ENCODE peak calls at places on chromosomes 7 and 10, in eight cellular contexts. E is fibroblast of villous mesenchyme, L is gastrocnemius medialis, X is fibroblast of mammary gland, G is GM12865, H is tibial nerve, T is upper lobe of right lung, I is neural progenitor cell. N is an unnamed sample.

GRCh38 chr10:8242295-8242872 is 187.9 kb downstream of the GATA3 start:
- DNase-seq in E (no peak), L (no peak), X (no peak), G (no peak), H (no peak), T (no peak), I (no peak), N (no peak)

GRCh38 chr7:125561006-125561405 is 631.4 kb upstream of the POT1 start:
- DNase-seq in E (no peak), L (no peak), X (no peak), G (peak; percentile 9), H (no peak), T (no peak), I (no peak), N (no peak)

GRCh38 chr10:1121311-1121970 is 65.3 kb downstream of the WDR37 start:
- DNase-seq in E (no peak), L (no peak), X (no peak), G (no peak), H (no peak), T (no peak), I (no peak), N (peak; percentile 38)

GRCh38 chr7:137903382-137904169 is 56.8 kb upstream of the DGKI start:
- DNase-seq in E (peak; percentile 83), L (peak; percentile 56), X (peak; percentile 84), G (peak; percentile 89), H (peak; percentile 55), T (no peak), I (peak; percentile 83), N (no peak)

GRCh38 chr10:57579926-57580325 is 687.8 kb downstream of the IPMK start:
- DNase-seq in E (peak; percentile 23), L (no peak), X (peak; percentile 19), G (peak; percentile 27), H (no peak), T (no peak), I (peak; percentile 75), N (no peak)

GRCh38 chr7:151168022-151168786 is 710 bp upstream of the GBX1 start:
- DNase-seq in E (peak; percentile 11), L (no peak), X (no peak), G (peak; percentile 30), H (no peak), T (peak; percentile 70), I (peak; percentile 78), N (no peak)

GRCh38 chr7:92761391-92762098 is 74.8 kb downstream of the CDK6 start:
- DNase-seq in E (no peak), L (no peak), X (no peak), G (no peak), H (no peak), T (no peak), I (no peak), N (no peak)

GRCh38 chr7:40151504-40151903 is 16.7 kb downstream of the SUGCT start:
- DNase-seq in E (no peak), L (no peak), X (no peak), G (no peak), H (no peak), T (no peak), I (no peak), N (no peak)

GRCh38 chr10:50385610-50386009 is 134.3 kb upstream of the ASAH2 start:
- DNase-seq in E (peak; percentile 76), L (peak; percentile 59), X (peak; percentile 49), G (no peak), H (peak; percentile 65), T (no peak), I (no peak), N (no peak)

GRCh38 chr10:2121315-2121714 is 384.0 kb upstream of the ADARB2 start:
- DNase-seq in E (no peak), L (no peak), X (no peak), G (no peak), H (no peak), T (no peak), I (no peak), N (no peak)

GRCh38 chr7:123772652-123773051 is 23.8 kb upstream of the WASL start:
- DNase-seq in E (no peak), L (no peak), X (no peak), G (no peak), H (no peak), T (no peak), I (no peak), N (no peak)

GRCh38 chr7:13560441-13560840 is 429.0 kb downstream of the ETV1 start:
- DNase-seq in E (peak; percentile 8), L (no peak), X (peak; percentile 85), G (no peak), H (no peak), T (no peak), I (no peak), N (no peak)

GRCh38 chr7:78081888-78082287 is 283.3 kb downstream of the PHTF2 start:
- DNase-seq in E (no peak), L (no peak), X (no peak), G (peak; percentile 2), H (no peak), T (no peak), I (peak; percentile 26), N (no peak)

GRCh38 chr7:140564643-140565042 is 76.0 kb downstream of the DENND2A start:
- DNase-seq in E (no peak), L (no peak), X (peak; percentile 15), G (peak; percentile 11), H (no peak), T (no peak), I (peak; percentile 27), N (no peak)

GRCh38 chr7:151109094-151110048 is 23.1 kb downstream of the AGAP3 start:
- DNase-seq in E (peak; percentile 79), L (no peak), X (peak; percentile 68), G (no peak), H (peak; percentile 32), T (no peak), I (no peak), N (no peak)

GRCh38 chr7:150333659-150334058 is 7.8 kb downstream of the RARRES2 start:
- DNase-seq in E (no peak), L (no peak), X (no peak), G (no peak), H (no peak), T (no peak), I (no peak), N (no peak)

GRCh38 chr7:83629117-83629880 is 19.6 kb downstream of the SEMA3E start:
- DNase-seq in E (no peak), L (no peak), X (no peak), G (no peak), H (no peak), T (no peak), I (peak; percentile 52), N (no peak)

GRCh38 chr7:132891554-132891953 is 190.3 kb downstream of the CHCHD3 start:
- DNase-seq in E (no peak), L (no peak), X (no peak), G (no peak), H (no peak), T (no peak), I (no peak), N (no peak)

GRCh38 chr10:110840923-110841428 is 30.8 kb upstream of the PDCD4 start:
- DNase-seq in E (no peak), L (no peak), X (no peak), G (no peak), H (no peak), T (no peak), I (no peak), N (no peak)

GRCh38 chr7:157347217-157347904 is 10.6 kb downstream of the DNAJB6 start:
- DNase-seq in E (peak; percentile 65), L (peak; percentile 91), X (peak; percentile 95), G (no peak), H (peak; percentile 58), T (no peak), I (no peak), N (no peak)

GRCh38 chr10:43781480-43782361 is 133.0 kb upstream of the ZNF32 start:
- DNase-seq in E (no peak), L (no peak), X (no peak), G (peak; percentile 21), H (no peak), T (no peak), I (no peak), N (no peak)

DNA sequence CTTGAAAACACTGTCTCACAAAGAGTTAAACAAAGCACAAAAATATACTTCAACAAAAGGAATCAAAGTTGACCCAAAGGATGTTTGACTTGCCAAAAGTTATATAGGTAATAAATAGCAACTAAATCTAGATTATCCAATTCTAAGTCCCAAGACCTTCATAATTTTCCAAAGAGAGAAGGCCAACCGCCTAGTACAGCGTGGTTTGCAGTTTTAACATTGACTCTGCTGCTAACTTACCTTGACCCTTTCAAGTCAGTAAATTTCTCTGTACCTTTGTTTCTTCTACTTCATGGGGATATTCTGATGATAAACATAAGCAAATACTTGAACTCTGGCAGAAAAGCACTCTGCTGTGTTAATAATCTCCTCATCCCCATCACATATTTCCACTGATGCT is 1.9 kb upstream of the GPR22 start:
- DNase-seq in E (no peak), L (no peak), X (no peak), G (no peak), H (no peak), T (no peak), I (no peak), N (no peak)
- H3K4me3 ChIP-seq in E (no peak overlapping the region), L (no peak overlapping the region), X (no peak overlapping the region), G (no peak overlapping the region), H (no peak overlapping the region), T (no peak overlapping the region), I (no peak overlapping the region), N (no peak overlapping the region)

GRCh38 chr10:104300002-104300735 is 31.2 kb downstream of the GSTO2 start:
- DNase-seq in E (peak; percentile 99), L (no peak), X (peak; percentile 100), G (no peak), H (no peak), T (no peak), I (no peak), N (peak; percentile 95)
- H3K4me3 ChIP-seq in E (no peak overlapping the region), L (peak overlapping the region; percentile 3), X (peak overlapping the region; percentile 20), G (no peak overlapping the region), H (no peak overlapping the region), T (no peak overlapping the region), I (no peak overlapping the region), N (peak overlapping the region; percentile 58)

GRCh38 chr7:27184342-27185012 is 555 bp downstream of the HOXA11 start:
- DNase-seq in E (peak; percentile 43), L (peak; percentile 65), X (peak; percentile 44), G (no peak), H (no peak), T (peak; percentile 68), I (peak; percentile 48), N (peak; percentile 71)

GRCh38 chr7:27181795-27182275 is 3.2 kb downstream of the HOXA11 start:
- DNase-seq in E (peak; percentile 51), L (peak; percentile 12), X (no peak), G (no peak), H (no peak), T (peak; percentile 51), I (no peak), N (peak; percentile 60)

GRCh38 chr7:27182285-27182827 is 2.7 kb downstream of the HOXA11 start:
- DNase-seq in E (peak; percentile 26), L (peak; percentile 20), X (no peak), G (no peak), H (no peak), T (no peak), I (no peak), N (peak; percentile 21)

GRCh38 chr7:27183682-27184341 is 1.2 kb downstream of the HOXA11 start:
- DNase-seq in E (peak; percentile 36), L (peak; percentile 39), X (peak; percentile 38), G (no peak), H (no peak), T (peak; percentile 42), I (peak; percentile 57), N (peak; percentile 63)

GRCh38 chr7:27182861-27183681 is 2.0 kb downstream of the HOXA11 start:
- DNase-seq in E (peak; percentile 58), L (peak; percentile 32), X (no peak), G (no peak), H (no peak), T (peak; percentile 56), I (peak; percentile 79), N (peak; percentile 65)
- H3K4me3 ChIP-seq in E (peak overlapping the region; percentile 67), L (peak overlapping the region; percentile 73), X (peak overlapping the region; percentile 53), G (no peak overlapping the region), H (peak overlapping the region; percentile 47), T (no peak overlapping the region), I (no peak overlapping the region), N (no peak overlapping the region)

GRCh38 chr10:75403144-75404022 is 1.8 kb upstream of the ZNF503 start:
- DNase-seq in E (no peak), L (no peak), X (peak; percentile 25), G (no peak), H (peak; percentile 17), T (peak; percentile 79), I (peak; percentile 87), N (no peak)
- H3K4me3 ChIP-seq in E (peak overlapping the region; percentile 92), L (peak overlapping the region; percentile 71), X (peak overlapping the region; percentile 97), G (peak overlapping the region; percentile 66), H (peak overlapping the region; percentile 95), T (peak overlapping the region; percentile 81), I (peak overlapping the region; percentile 87), N (peak overlapping the region; percentile 96)